ENCODE peak calls at places on chromosome 18, in eight cellular contexts. I, T, P, Y, N, K, M and V are unnamed samples.

GRCh38 chr18:48946329-48946835 is 4.4 kb downstream of the SMAD7 start:
- DNase-seq in T (no peak), K (peak; percentile 85), I (no peak), N (no peak), M (peak; percentile 17), P (no peak), Y (no peak), V (no peak)

GRCh38 chr18:65788373-65788772 is 37.6 kb downstream of the CDH7 start:
- DNase-seq in P (no peak), Y (peak; percentile 4), I (no peak), T (no peak), N (no peak), K (peak; percentile 93), M (no peak), V (peak; percentile 1)

GRCh38 chr18:48788378-48788777 is 162.4 kb downstream of the SMAD7 start:
- DNase-seq in Y (no peak), T (no peak), I (no peak), P (no peak), N (no peak), K (no peak), M (no peak), V (no peak)

GRCh38 chr18:26555804-26556553 is 7.6 kb upstream of the KCTD1 start:
- DNase-seq in M (no peak), K (no peak), Y (no peak), N (no peak), P (no peak), I (no peak), T (no peak), V (no peak)

GRCh38 chr18:55395811-55396210 is 192.2 kb downstream of the TCF4 start:
- DNase-seq in Y (no peak), K (no peak), N (no peak), I (no peak), M (no peak), T (no peak), P (no peak), V (no peak)

GRCh38 chr18:34880882-34881852 is 160.0 kb upstream of the MAPRE2 start:
- DNase-seq in P (no peak), M (no peak), N (no peak), Y (no peak), T (no peak), K (no peak), I (no peak), V (peak; percentile 13)

GRCh38 chr18:31581498-31582197 is 10.0 kb upstream of the TTR start:
- DNase-seq in M (no peak), K (no peak), P (no peak), T (no peak), I (no peak), N (peak; percentile 3), Y (no peak), V (no peak)

GRCh38 chr18:43277164-43277600 is at the start of gene SYT4:
- DNase-seq in K (peak; percentile 98), N (peak; percentile 1), Y (peak; percentile 32), M (peak; percentile 15), I (no peak), P (no peak), T (no peak), V (peak; percentile 1)

GRCh38 chr18:63603772-63604171 is 16.6 kb downstream of the SERPINB13 start:
- DNase-seq in I (no peak), N (no peak), M (no peak), K (no peak), Y (no peak), T (no peak), P (no peak), V (no peak)

GRCh38 chr18:76307293-76307690 is 187.8 kb downstream of the ZNF516 start:
- DNase-seq in T (no peak), Y (no peak), K (no peak), I (no peak), M (no peak), N (no peak), P (no peak), V (no peak)

GRCh38 chr18:78996741-78997490 is 17.3 kb downstream of the SALL3 start:
- DNase-seq in Y (no peak), M (no peak), N (no peak), I (no peak), T (no peak), K (no peak), P (no peak), V (no peak)

GRCh38 chr18:44700652-44701051 is 20.0 kb downstream of the SETBP1 start:
- DNase-seq in T (no peak), I (no peak), P (no peak), K (no peak), Y (no peak), M (peak; percentile 51), N (no peak), V (no peak)

GRCh38 chr18:47873625-47874024 is 56.8 kb downstream of the SMAD2 start:
- DNase-seq in M (no peak), K (peak; percentile 29), N (no peak), T (no peak), P (no peak), I (no peak), Y (no peak), V (no peak)

GRCh38 chr18:75959150-75959549 is 531.6 kb upstream of the SMIM21 start:
- DNase-seq in T (no peak), Y (no peak), K (no peak), I (no peak), N (no peak), P (no peak), M (no peak), V (no peak)

GRCh38 chr18:21341141-21341540 is 99.1 kb downstream of the GREB1L start:
- DNase-seq in P (no peak), I (no peak), K (no peak), N (no peak), Y (no peak), T (no peak), M (no peak), V (no peak)

GRCh38 chr18:2948038-2948437 is 64.9 kb downstream of the LPIN2 start:
- DNase-seq in M (no peak), N (no peak), P (no peak), T (peak; percentile 7), I (no peak), Y (no peak), K (no peak), V (peak; percentile 28)

GRCh38 chr18:1760901-1761300 is 810.4 kb downstream of the METTL4 start:
- DNase-seq in P (no peak), M (no peak), N (no peak), Y (no peak), I (no peak), T (no peak), K (no peak), V (no peak)

GRCh38 chr18:51171625-51172024 is 25.9 kb downstream of the MEX3C start:
- DNase-seq in K (no peak), I (no peak), N (no peak), Y (no peak), M (no peak), P (no peak), T (no peak), V (no peak)

GRCh38 chr18:79241755-79242154 is 154.0 kb upstream of the NFATC1 start:
- DNase-seq in Y (no peak), K (peak; percentile 99), P (no peak), I (no peak), N (no peak), T (no peak), M (no peak), V (no peak)

GRCh38 chr18:54254265-54254758 is 15.0 kb upstream of the POLI start:
- DNase-seq in P (no peak), K (peak; percentile 53), M (no peak), I (no peak), N (no peak), T (peak; percentile 27), Y (peak; percentile 7), V (peak; percentile 47)

GRCh38 chr18:62720048-62720447 is 4.7 kb downstream of the PHLPP1 start:
- DNase-seq in Y (no peak), I (no peak), P (no peak), K (no peak), M (no peak), T (no peak), N (no peak), V (no peak)